ENCODE peak calls at places on chromosomes 16 and 17, in six cellular contexts. I is prostate gland, E is transverse colon, P is HepG2, N is spleen, D is K562. M is an unnamed sample.
A peak's percentile ranks its signal among the peaks of the same experiment; 100 is the strongest.

GRCh38 chr17:46949291-46950174 is 26.6 kb downstream of the GOSR2 start:
- DNase-seq in E (no peak), N (no peak), P (no peak), D (no peak), I (no peak), M (no peak)

GRCh38 chr17:47286198-47286914 is 32.7 kb downstream of the ITGB3 start:
- DNase-seq in D (no peak), N (no peak), I (no peak), E (no peak), P (no peak), M (no peak)

GRCh38 chr16:19410435-19411153 is 7.1 kb upstream of the TMC5 start:
- DNase-seq in N (peak; percentile 73), P (no peak), E (peak; percentile 77), D (no peak), I (peak; percentile 58), M (peak; percentile 75)

GRCh38 chr17:81517339-81518112 is 4.9 kb upstream of the ACTG1 start:
- DNase-seq in N (peak; percentile 90), I (no peak), P (no peak), E (peak; percentile 67), D (no peak), M (no peak)

GRCh38 chr16:531494-532125 is 4.1 kb downstream of the CAPN15 start:
- DNase-seq in I (no peak), N (no peak), D (no peak), P (no peak), E (no peak), M (no peak)

GRCh38 chr17:48843172-48843900 is 12.5 kb downstream of the CALCOCO2 start:
- DNase-seq in E (no peak), D (no peak), N (no peak), I (no peak), P (no peak), M (no peak)

GRCh38 chr17:70808596-70808995 is 639.3 kb downstream of the KCNJ2 start:
- DNase-seq in E (no peak), P (no peak), N (no peak), D (no peak), I (no peak), M (no peak)

GRCh38 chr17:46882666-46883065 is 31.3 kb downstream of the WNT9B start:
- DNase-seq in N (no peak), E (no peak), D (no peak), I (no peak), P (no peak), M (no peak)

GRCh38 chr17:40097931-40098845 is 2.2 kb downstream of the NR1D1 start:
- DNase-seq in E (peak; percentile 90), I (peak; percentile 54), D (no peak), N (no peak), P (peak; percentile 93), M (peak; percentile 85)

GRCh38 chr17:68613739-68614298 is 12.7 kb upstream of the FAM20A start:
- DNase-seq in N (no peak), E (no peak), P (peak; percentile 86), D (peak; percentile 49), I (no peak), M (no peak)

GRCh38 chr17:72193395-72194106 is 72.7 kb downstream of the SOX9 start:
- DNase-seq in E (no peak), D (no peak), N (no peak), P (no peak), I (no peak), M (no peak)

GRCh38 chr16:48378836-48379235 is 6.4 kb downstream of the SIAH1 start:
- DNase-seq in I (no peak), P (no peak), D (no peak), E (no peak), N (no peak), M (no peak)

GRCh38 chr16:69554495-69554894 is 11.3 kb upstream of the NFAT5 start:
- DNase-seq in D (peak; percentile 44), P (no peak), I (no peak), E (no peak), N (no peak), M (no peak)

GRCh38 chr16:72995151-72995881 is 52.6 kb downstream of the ZFHX3 start:
- DNase-seq in E (peak; percentile 34), I (no peak), D (peak; percentile 43), P (no peak), N (no peak), M (no peak)

GRCh38 chr17:44533533-44534246 is 23.6 kb upstream of the FZD2 start:
- DNase-seq in E (peak; percentile 89), D (peak; percentile 92), N (peak; percentile 95), P (peak; percentile 81), I (peak; percentile 82), M (peak; percentile 92)

GRCh38 chr17:61766520-61766919 is 96.8 kb downstream of the BRIP1 start:
- DNase-seq in D (no peak), P (no peak), N (no peak), E (no peak), I (no peak), M (no peak)

GRCh38 chr17:32445075-32445427 is 741 bp downstream of the PSMD11 start:
- DNase-seq in E (peak; percentile 51), P (peak; percentile 37), D (peak; percentile 47), N (no peak), I (peak; percentile 15), M (peak; percentile 28)

GRCh38 chr17:79622201-79622601 is 11.3 kb upstream of the RBFOX3 start:
- DNase-seq in I (no peak), N (peak; percentile 49), D (no peak), E (peak; percentile 7), P (no peak), M (no peak)

GRCh38 chr16:69709456-69710084 is 16.8 kb downstream of the NQO1 start:
- DNase-seq in N (no peak), E (no peak), I (peak; percentile 27), D (peak; percentile 60), P (peak; percentile 81), M (no peak)

GRCh38 chr17:76822184-76822778 is 45.9 kb upstream of the MGAT5B start:
- DNase-seq in I (no peak), E (no peak), N (no peak), P (no peak), D (no peak), M (no peak)

GRCh38 chr17:1649844-1650409 is at the start of gene RILP:
- DNase-seq in P (peak; percentile 89), E (peak; percentile 91), N (peak; percentile 93), D (peak; percentile 89), I (peak; percentile 84), M (peak; percentile 95)

GRCh38 chr17:1228752-1229353 is 41.4 kb upstream of the BHLHA9 start:
- DNase-seq in D (no peak), I (no peak), E (no peak), P (no peak), N (peak; percentile 73), M (no peak)

GRCh38 chr17:58084317-58084981 is 1.2 kb downstream of the DYNLL2 start:
- DNase-seq in P (peak; percentile 75), D (peak; percentile 57), N (peak; percentile 77), I (peak; percentile 46), E (peak; percentile 47), M (peak; percentile 61)

GRCh38 chr17:48550313-48551205 is 5.7 kb upstream of the HOXB2 start:
- DNase-seq in P (no peak), I (no peak), D (no peak), N (no peak), E (no peak), M (no peak)

GRCh38 chr16:14205666-14206065 is 134.5 kb downstream of the MRTFB start:
- DNase-seq in I (no peak), N (no peak), D (no peak), E (no peak), P (no peak), M (no peak)
- H3K4me3 ChIP-seq in I (no peak overlapping the region), N (no peak overlapping the region), D (no peak overlapping the region), E (no peak overlapping the region), P (no peak overlapping the region), M (no peak overlapping the region)

DNA sequence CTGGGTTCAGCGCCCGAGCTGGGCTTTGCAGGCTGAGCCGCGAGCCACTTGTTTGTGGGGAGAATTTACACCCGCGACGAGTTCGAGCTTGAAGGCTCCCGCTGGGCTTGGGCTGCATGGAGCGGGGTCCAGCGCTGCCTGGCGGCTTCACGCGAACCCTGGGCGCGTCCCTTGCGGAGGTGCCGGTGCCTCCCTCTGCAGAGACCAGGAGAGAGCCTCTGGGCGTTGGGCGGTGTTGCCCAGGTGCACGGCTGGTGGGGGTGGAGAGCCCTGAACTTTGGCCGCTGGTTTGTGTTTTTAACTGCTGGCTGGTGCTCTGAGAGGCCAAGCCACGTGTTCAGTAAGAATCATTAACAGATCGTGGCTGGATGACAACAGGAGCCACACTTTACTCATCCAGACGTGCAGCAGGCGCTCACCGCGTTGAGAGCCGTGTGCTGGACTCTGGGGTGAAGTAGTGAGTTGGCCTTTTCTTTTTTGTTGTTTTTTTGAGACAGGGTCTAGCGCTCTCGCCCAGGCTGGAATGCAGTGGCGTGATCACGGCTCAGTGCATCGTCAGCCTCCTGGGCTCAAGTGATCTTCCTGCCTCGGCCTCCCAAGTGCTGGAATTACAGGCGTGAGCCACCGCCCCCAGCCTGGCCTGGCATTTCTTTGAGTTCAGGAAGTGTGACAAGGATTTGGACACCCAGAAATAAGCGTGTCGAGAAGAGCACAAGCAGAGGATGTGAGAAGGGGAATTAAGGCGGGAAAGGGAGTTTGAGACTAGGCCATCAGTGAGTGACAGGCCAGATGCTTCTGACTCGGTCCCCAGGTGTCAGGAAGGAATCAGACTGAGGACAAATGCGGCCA is 827 bp downstream of the CDK10 start:
- DNase-seq in N (no peak), E (peak; percentile 90), D (peak; percentile 41), P (peak; percentile 99), I (no peak), M (peak; percentile 79)
- TF ChIP-seq POLR2A in N (no peak), E (peak; percentile 86), D (no peak), P (peak; percentile 97), I (no peak), M (no peak)

DNA sequence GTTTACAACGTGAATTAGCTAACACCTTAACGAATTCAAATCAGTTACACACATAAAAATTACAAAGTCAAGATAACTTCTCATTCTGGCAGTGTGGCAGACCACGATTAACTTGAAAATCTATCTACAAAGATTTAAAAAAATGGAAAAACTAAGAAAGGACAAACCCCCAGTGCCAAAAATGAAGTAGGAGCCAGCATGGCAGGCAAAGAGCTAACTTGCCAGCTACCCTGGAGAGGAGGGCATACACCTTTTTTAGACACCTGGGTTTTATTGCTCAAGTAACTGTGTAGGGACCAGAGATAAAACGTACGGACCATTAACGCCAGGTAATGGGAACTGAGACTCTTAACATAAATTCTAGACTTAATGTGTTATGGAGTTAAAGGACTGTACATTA is 2.5 kb downstream of the TAF15 start:
- DNase-seq in P (no peak), N (no peak), E (no peak), D (no peak), I (no peak), M (no peak)
- TF ChIP-seq POLR2AphosphoS5 in P (no peak), N (no peak), E (no peak), D (no peak), I (no peak), M (no peak)

GRCh38 chr16:71687853-71688252 is 36.6 kb downstream of the PHLPP2 start:
- DNase-seq in N (no peak), E (no peak), P (no peak), I (no peak), D (no peak), M (no peak)

GRCh38 chr16:71698491-71698890 is 26.0 kb downstream of the PHLPP2 start:
- DNase-seq in I (no peak), N (no peak), D (no peak), P (no peak), E (no peak), M (no peak)

DNA sequence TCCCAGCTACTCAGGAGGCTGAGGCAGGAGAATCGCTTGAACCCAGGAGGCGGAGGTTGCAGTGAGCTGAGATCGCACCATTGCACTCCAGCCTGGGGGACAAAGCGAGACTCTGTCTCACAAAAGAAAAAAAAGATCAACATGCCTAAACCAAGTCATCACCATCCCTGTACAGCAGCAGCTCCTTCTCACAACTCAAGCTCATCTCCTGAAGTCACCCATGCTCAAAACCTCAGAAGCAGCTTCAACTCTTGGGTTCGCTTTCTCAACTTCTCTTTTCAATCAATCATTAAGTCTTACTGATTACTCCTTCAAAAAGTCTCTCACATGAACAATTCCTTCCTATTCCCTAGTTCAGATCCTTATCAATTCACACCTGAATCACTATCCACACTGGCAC is 31.3 kb downstream of the PHLPP2 start:
- DNase-seq in N (no peak), I (no peak), P (no peak), D (no peak), E (no peak), M (no peak)
- H3K4me3 ChIP-seq in N (no peak overlapping the region), I (no peak overlapping the region), P (no peak overlapping the region), D (no peak overlapping the region), E (no peak overlapping the region), M (no peak overlapping the region)